ENCODE peak calls at places on chromosome 14, in six cellular contexts. O, H, D, K, U and I are unnamed samples.

GRCh38 chr14:64708148-64709004 is 4.2 kb downstream of the PLEKHG3 start:
- DNase-seq in D (no peak), O (no peak), H (no peak), K (no peak), U (peak), I (no peak)

GRCh38 chr14:104187121-104187889 is 48.9 kb downstream of the KIF26A start:
- DNase-seq in U (no peak), O (no peak), K (no peak), D (no peak), H (no peak), I (no peak)

GRCh38 chr14:90721619-90722305 is 94.5 kb downstream of the TTC7B start:
- DNase-seq in D (no peak), U (no peak), H (no peak), O (no peak), K (no peak), I (no peak)

GRCh38 chr14:25009891-25010290 is 40.1 kb downstream of the STXBP6 start:
- DNase-seq in D (no peak), O (no peak), H (no peak), K (no peak), U (no peak), I (peak)

GRCh38 chr14:104680056-104680805 is 9.2 kb upstream of the INF2 start:
- DNase-seq in D (no peak), H (no peak), U (no peak), K (no peak), O (no peak), I (no peak)

GRCh38 chr14:68516235-68516634 is 276.6 kb downstream of the ZFP36L1 start:
- DNase-seq in O (no peak), D (no peak), U (no peak), K (no peak), H (no peak), I (no peak)

GRCh38 chr14:98171654-98172053 is 1100.3 kb downstream of the BCL11B start:
- DNase-seq in U (no peak), K (no peak), H (no peak), D (no peak), O (no peak), I (no peak)

GRCh38 chr14:101066826-101067508 is 163.4 kb upstream of the RTL1 start:
- DNase-seq in H (no peak), D (no peak), U (no peak), O (no peak), K (no peak), I (no peak)

GRCh38 chr14:89340200-89340667 is 76.8 kb downstream of the FOXN3 start:
- DNase-seq in O (no peak), K (no peak), D (no peak), H (no peak), U (no peak), I (no peak)

GRCh38 chr14:105857816-105858675 is 331.7 kb downstream of the TMEM121 start:
- DNase-seq in K (no peak), U (no peak), D (peak), H (no peak), O (no peak), I (peak)

GRCh38 chr14:28577711-28578131 is 188.9 kb upstream of the FOXG1 start:
- DNase-seq in U (no peak), D (no peak), O (no peak), K (no peak), H (no peak), I (no peak)

GRCh38 chr14:35352274-35353233 is 52.0 kb downstream of the NFKBIA start:
- DNase-seq in U (no peak), D (no peak), K (no peak), O (no peak), H (no peak), I (no peak)

GRCh38 chr14:74645735-74646134 is 33.7 kb upstream of the LTBP2 start:
- DNase-seq in U (no peak), O (no peak), D (no peak), H (no peak), K (no peak), I (no peak)

GRCh38 chr14:42541535-42542001 is 934.9 kb downstream of the LRFN5 start:
- DNase-seq in O (no peak), K (no peak), H (no peak), U (peak), D (no peak), I (no peak)